ENCODE peak calls at places on chromosomes 3 and 15, in seven cellular contexts. Z is thoracic aorta, R is adipocyte, N is hepatocyte, W is breast epithelium, O is GM23338, E is vagina. T is an unnamed sample.

GRCh38 chr3:127147291-127147905 is 45.5 kb upstream of the PRR23E start:
- DNase-seq in N (no peak), Z (no peak), O (no peak), W (no peak), R (no peak), E (no peak), T (no peak)

GRCh38 chr3:106688463-106688862 is 688.8 kb upstream of the CCDC54 start:
- DNase-seq in O (no peak), W (no peak), E (no peak), R (peak; percentile 97), N (peak; percentile 43), Z (no peak), T (peak; percentile 53)

GRCh38 chr3:44734646-44735168 is 5.3 kb downstream of the ZNF501 start:
- DNase-seq in E (no peak), R (no peak), Z (no peak), W (no peak), N (no peak), O (no peak), T (no peak)

GRCh38 chr3:124878561-124879394 is 8.4 kb downstream of the ITGB5 start:
- DNase-seq in Z (peak; percentile 57), W (peak; percentile 65), N (peak; percentile 40), E (no peak), R (peak; percentile 86), O (no peak), T (peak; percentile 69)

GRCh38 chr15:100602822-100603393 is 519 bp downstream of the ASB7 start:
- DNase-seq in O (peak; percentile 67), Z (no peak), N (peak; percentile 32), R (peak; percentile 32), E (no peak), W (no peak), T (peak; percentile 2)

GRCh38 chr3:131114201-131114600 is 87.5 kb downstream of the NEK11 start:
- DNase-seq in R (no peak), Z (no peak), W (no peak), N (no peak), O (no peak), E (no peak), T (no peak)

GRCh38 chr3:23837691-23838090 is 31.9 kb downstream of the UBE2E1 start:
- DNase-seq in N (no peak), O (no peak), E (no peak), Z (no peak), R (no peak), W (no peak), T (no peak)

GRCh38 chr3:141456328-141456689 is 30.5 kb upstream of the RASA2 start:
- DNase-seq in R (no peak), E (no peak), W (no peak), O (no peak), N (no peak), Z (no peak), T (no peak)

GRCh38 chr15:74209997-74210573 is 7.5 kb upstream of the STRA6 start:
- DNase-seq in O (no peak), Z (no peak), E (no peak), R (peak; percentile 27), W (no peak), N (peak; percentile 30), T (no peak)

GRCh38 chr3:46882377-46883015 is 5.0 kb downstream of the PTH1R start:
- DNase-seq in Z (no peak), E (no peak), N (peak; percentile 48), O (peak; percentile 66), R (peak; percentile 82), W (no peak), T (peak; percentile 7)

GRCh38 chr3:10149222-10149621 is 7.6 kb downstream of the VHL start:
- DNase-seq in O (no peak), E (no peak), N (no peak), W (no peak), R (no peak), Z (no peak), T (no peak)

GRCh38 chr3:114644372-114644771 is 350.5 kb downstream of the TIGIT start:
- DNase-seq in Z (no peak), R (no peak), W (no peak), E (no peak), N (no peak), O (no peak), T (no peak)

GRCh38 chr15:56095406-56095805 is 102.0 kb upstream of the NEDD4 start:
- DNase-seq in W (no peak), Z (no peak), N (no peak), R (no peak), E (no peak), O (no peak), T (no peak)

GRCh38 chr15:60898896-60899295 is 330.2 kb downstream of the RORA start:
- DNase-seq in N (no peak), R (no peak), W (no peak), E (no peak), O (peak; percentile 39), Z (no peak), T (no peak)

GRCh38 chr15:60903221-60903620 is 325.9 kb downstream of the RORA start:
- DNase-seq in E (no peak), N (no peak), Z (no peak), O (no peak), W (no peak), R (no peak), T (no peak)

GRCh38 chr15:60899322-60899966 is 329.7 kb downstream of the RORA start:
- DNase-seq in N (no peak), R (no peak), W (no peak), Z (no peak), E (no peak), O (no peak), T (no peak)

GRCh38 chr15:60899967-60900356 is 329.1 kb downstream of the RORA start:
- DNase-seq in N (no peak), Z (no peak), O (no peak), W (no peak), R (no peak), E (no peak), T (no peak)

DNA sequence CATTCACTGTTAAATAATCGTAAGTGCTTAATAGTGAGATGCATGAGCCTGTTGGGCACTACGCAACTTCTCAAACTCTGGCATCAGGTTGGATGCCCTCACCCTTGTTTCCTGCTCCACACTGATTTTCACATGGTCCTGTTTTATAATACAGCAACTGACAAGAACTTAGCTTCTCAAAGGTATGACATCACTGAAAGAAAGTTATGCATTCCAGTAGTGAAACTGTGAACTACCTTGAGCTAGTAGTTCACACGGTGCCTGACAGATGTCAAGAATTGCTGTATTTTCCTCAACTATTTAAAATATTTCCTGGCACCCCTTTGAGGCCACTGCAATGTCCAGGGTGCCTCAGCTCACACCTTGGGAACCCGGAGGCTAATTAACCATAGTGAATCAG is 327.5 kb downstream of the RORA start:
- DNase-seq in O (no peak), E (no peak), R (no peak), N (no peak), W (no peak), Z (no peak), T (no peak)
- H3K4me1 ChIP-seq in O (peaks cover 23% of the 10 kb centered on the region), E (no peaks in the 10 kb centered on the region), R (no peaks in the 10 kb centered on the region), N (no peaks in the 10 kb centered on the region), W (no peaks in the 10 kb centered on the region), Z (no peaks in the 10 kb centered on the region), T (no peaks in the 10 kb centered on the region)

GRCh38 chr3:138668107-138668506 is 59.5 kb downstream of the FAIM start:
- DNase-seq in E (no peak), W (no peak), O (no peak), N (no peak), R (no peak), Z (no peak), T (no peak)
- H3K4me1 ChIP-seq in E (no peaks in the 10 kb centered on the region), W (no peaks in the 10 kb centered on the region), O (peaks cover 6% of the 10 kb centered on the region), N (peaks cover 27% of the 10 kb centered on the region), R (no peaks in the 10 kb centered on the region), Z (peaks cover 12% of the 10 kb centered on the region), T (no peaks in the 10 kb centered on the region)

GRCh38 chr3:42180901-42181300 is 85.1 kb downstream of the CCK start:
- DNase-seq in O (no peak), Z (no peak), R (no peak), E (no peak), N (no peak), W (peak; percentile 73), T (no peak)
- H3K4me1 ChIP-seq in O (peaks cover 23% of the 10 kb centered on the region), Z (peaks cover 10% of the 10 kb centered on the region), R (peaks cover 53% of the 10 kb centered on the region), E (peaks cover 14% of the 10 kb centered on the region), N (peaks cover 17% of the 10 kb centered on the region), W (no peaks in the 10 kb centered on the region), T (peaks cover 9% of the 10 kb centered on the region)

DNA sequence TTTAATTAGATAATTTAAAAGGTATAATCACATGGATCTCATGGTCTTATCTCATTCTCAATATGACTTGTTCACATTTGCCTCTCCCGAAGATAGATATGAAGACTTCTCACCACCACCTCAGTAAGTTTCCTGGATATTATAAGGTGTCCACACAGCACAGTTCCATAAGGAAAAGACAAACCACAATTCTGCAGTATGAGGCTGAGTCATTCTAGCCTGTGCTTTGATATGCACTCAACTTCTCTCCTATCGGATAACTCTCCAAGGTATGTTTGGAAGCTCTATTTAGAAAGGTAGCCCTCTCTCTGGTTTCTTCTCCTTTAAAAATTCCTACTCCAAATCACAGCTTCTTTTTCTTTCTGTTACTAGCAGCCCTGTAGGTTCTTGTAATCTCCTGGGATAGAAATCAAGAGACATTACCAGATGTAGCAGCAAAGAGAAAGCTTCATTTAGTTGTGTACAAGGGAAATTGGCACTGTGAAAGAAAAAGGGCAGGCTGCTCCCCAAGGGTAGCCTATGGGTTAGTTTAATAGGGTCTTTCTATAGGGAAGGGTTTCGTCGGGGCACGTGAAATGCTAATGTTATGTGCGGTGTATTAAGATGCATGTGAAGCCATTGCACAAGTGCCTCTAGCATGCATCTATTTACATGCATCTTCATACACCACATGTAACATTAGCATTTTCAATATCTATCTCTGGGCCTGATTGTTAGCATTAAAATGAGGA is 613.0 kb downstream of the ZPLD1 start:
- DNase-seq in O (no peak), N (no peak), R (no peak), W (no peak), Z (no peak), E (no peak), T (no peak)
- H3K4me1 ChIP-seq in O (no peaks in the 10 kb centered on the region), N (peaks cover 3% of the 10 kb centered on the region), R (peaks cover 13% of the 10 kb centered on the region), W (no peaks in the 10 kb centered on the region), Z (no peaks in the 10 kb centered on the region), E (no peaks in the 10 kb centered on the region), T (peaks cover 15% of the 10 kb centered on the region)

GRCh38 chr3:146160964-146161724 is at the start of gene PLOD2:
- DNase-seq in Z (peak; percentile 47), R (peak; percentile 97), O (peak; percentile 86), N (peak; percentile 94), E (no peak), W (peak; percentile 21), T (peak; percentile 82)

GRCh38 chr3:146159037-146159436 is 1.9 kb downstream of the PLOD2 start:
- DNase-seq in N (no peak), O (no peak), R (no peak), Z (no peak), E (no peak), W (no peak), T (no peak)

GRCh38 chr3:146160233-146160963 is 586 bp downstream of the PLOD2 start:
- DNase-seq in E (peak; percentile 93), W (peak; percentile 58), R (peak; percentile 90), O (peak; percentile 94), N (peak; percentile 85), Z (peak; percentile 57), T (peak; percentile 90)

GRCh38 chr3:146161725-146162047 is 702 bp upstream of the PLOD2 start:
- DNase-seq in E (no peak), O (peak; percentile 34), R (peak; percentile 80), W (peak; percentile 23), N (peak; percentile 59), Z (no peak), T (no peak)

GRCh38 chr3:146159616-146160232 is 1.3 kb downstream of the PLOD2 start:
- DNase-seq in W (no peak), N (no peak), E (no peak), O (no peak), R (no peak), Z (no peak), T (no peak)
- H3K4me1 ChIP-seq in W (no peaks in the 10 kb centered on the region), N (peaks cover 24% of the 10 kb centered on the region), E (peaks cover 23% of the 10 kb centered on the region), O (peaks cover 27% of the 10 kb centered on the region), R (peaks cover 61% of the 10 kb centered on the region), Z (peaks cover 25% of the 10 kb centered on the region), T (peaks cover 35% of the 10 kb centered on the region)